ENCODE peak calls at places on chromosomes 11 and 22, in five cellular contexts. N, D, H, A and E are unnamed samples.

GRCh38 chr11:47587733-47588326 is 1.4 kb downstream of the FAM180B start:
- DNase-seq in N (no peak), D (no peak), H (no peak), A (peak; percentile 18), E (no peak)

GRCh38 chr11:93031386-93031785 is 61.9 kb downstream of the MTNR1B start:
- DNase-seq in N (no peak), D (no peak), H (no peak), A (no peak), E (no peak)

GRCh38 chr11:84316866-84317560 is 1030.8 kb upstream of the CCDC90B start:
- DNase-seq in N (no peak), D (no peak), H (no peak), A (no peak), E (no peak)

GRCh38 chr11:7538023-7538422 is 24.2 kb downstream of the PPFIBP2 start:
- DNase-seq in N (no peak), D (no peak), H (no peak), A (no peak), E (no peak)

GRCh38 chr22:23478175-23478574 is 101.9 kb downstream of the IGLL1 start:
- DNase-seq in N (no peak), D (no peak), H (no peak), A (no peak), E (no peak)

GRCh38 chr11:96222102-96222501 is 120.9 kb downstream of the MAML2 start:
- DNase-seq in N (no peak), D (no peak), H (no peak), A (no peak), E (no peak)

GRCh38 chr22:24424901-24425775 is 2.3 kb upstream of the ADORA2A start:
- DNase-seq in N (no peak), D (no peak), H (no peak), A (no peak), E (no peak)

GRCh38 chr22:27097933-27098332 is 440.5 kb downstream of the MIAT start:
- DNase-seq in N (no peak), D (no peak), H (no peak), A (no peak), E (no peak)

GRCh38 chr22:38411016-38411415 is 44.0 kb downstream of the KCNJ4 start:
- DNase-seq in N (no peak), D (no peak), H (no peak), A (no peak), E (no peak)

GRCh38 chr11:76073716-76074115 is 132.6 kb downstream of the WNT11 start:
- DNase-seq in N (no peak), D (no peak), H (no peak), A (no peak), E (no peak)

GRCh38 chr11:75201771-75202170 is 38.8 kb upstream of the TPBGL start:
- DNase-seq in N (no peak), D (no peak), H (no peak), A (no peak), E (no peak)

GRCh38 chr11:20739004-20739612 is 69.7 kb downstream of the NELL1 start:
- DNase-seq in N (no peak), D (no peak), H (no peak), A (no peak), E (no peak)

GRCh38 chr11:96200243-96200642 is 142.8 kb downstream of the MAML2 start:
- DNase-seq in N (no peak), D (no peak), H (no peak), A (no peak), E (no peak)

GRCh38 chr22:47634342-47634741 is 871.9 kb downstream of the TBC1D22A start:
- DNase-seq in N (no peak), D (no peak), H (no peak), A (no peak), E (no peak)

GRCh38 chr11:34331736-34332135 is 26.1 kb downstream of the ABTB2 start:
- DNase-seq in N (no peak), D (no peak), H (no peak), A (no peak), E (no peak)

GRCh38 chr11:32722255-32722654 is 72.2 kb downstream of the CCDC73 start:
- DNase-seq in N (no peak), D (no peak), H (no peak), A (no peak), E (no peak)

GRCh38 chr11:8025816-8026215 is 38.7 kb downstream of the EIF3F start:
- DNase-seq in N (no peak), D (no peak), H (no peak), A (no peak), E (no peak)

DNA sequence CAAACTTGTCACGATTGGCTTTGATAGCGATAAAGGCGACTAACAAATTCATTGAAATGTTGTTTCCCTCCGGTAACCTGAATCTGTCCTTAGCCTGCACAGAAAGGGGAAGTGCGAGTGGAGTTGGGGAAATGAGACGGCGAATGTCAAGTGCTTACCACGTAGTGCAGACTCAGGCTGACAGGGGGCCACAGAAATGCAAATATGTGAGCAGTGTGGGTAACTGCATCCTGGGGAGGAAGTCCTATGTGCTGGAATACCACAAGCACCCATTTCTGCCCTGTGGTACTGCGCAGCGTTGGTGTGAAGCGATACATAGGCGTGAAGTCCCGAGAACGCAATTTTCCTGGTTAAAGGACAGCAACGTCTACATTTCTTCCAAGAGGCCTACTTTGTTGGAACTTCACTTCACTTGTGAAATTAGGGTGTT is 869 bp upstream of the EIF4ENIF1 start:
- DNase-seq in N (peak; percentile 70), D (peak; percentile 9), H (peak; percentile 1), A (peak; percentile 50), E (peak; percentile 49)
- TF ChIP-seq CTCF in N (peak; percentile 34), D (no peak), H (no peak), A (no peak), E (no peak)

DNA sequence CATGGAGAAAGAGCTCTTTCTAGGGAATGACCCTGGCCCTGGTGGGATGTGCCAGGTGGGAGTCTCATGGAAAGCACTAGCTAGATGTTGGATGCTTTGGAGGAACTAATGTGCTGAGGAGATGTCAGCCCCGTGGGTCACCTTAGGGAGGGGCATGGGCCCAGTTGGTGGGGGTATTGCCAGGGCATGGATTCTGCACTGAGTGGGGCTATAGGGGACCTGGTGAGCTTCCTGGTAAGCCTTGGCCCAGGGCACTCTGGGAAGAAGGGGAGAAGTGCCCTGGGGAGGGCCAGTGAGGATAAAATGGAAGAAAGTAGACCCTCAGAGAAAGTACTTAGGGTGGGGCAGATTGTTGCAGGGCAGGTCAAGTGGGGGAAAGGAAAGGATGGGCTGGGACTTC is 65.2 kb upstream of the SORL1-AS1 start:
- DNase-seq in N (no peak), D (no peak), H (no peak), A (no peak), E (no peak)
- TF ChIP-seq CTCF in N (no peak), D (no peak), H (no peak), A (no peak), E (no peak)

GRCh38 chr22:19705181-19705934 is 8.9 kb upstream of the SEPTIN5 start:
- DNase-seq in N (no peak), D (no peak), H (no peak), A (no peak), E (no peak)
- TF ChIP-seq CTCF in N (no peak), D (peak; percentile 38), H (peak; percentile 26), A (no peak), E (no peak)

GRCh38 chr22:18077639-18078328 is at the start of gene PEX26:
- DNase-seq in N (peak; percentile 96), D (peak; percentile 81), H (peak; percentile 81), A (peak; percentile 87), E (peak; percentile 76)
- TF ChIP-seq CTCF in N (no peak), D (no peak), H (peak; percentile 12), A (no peak), E (no peak)

GRCh38 chr11:120196857-120197253 is 14.0 kb upstream of the OAF start:
- DNase-seq in N (no peak), D (no peak), H (no peak), A (no peak), E (no peak)
- TF ChIP-seq CTCF in N (no peak), D (no peak), H (no peak), A (no peak), E (no peak)

GRCh38 chr22:35677460-35678187 is 29.4 kb downstream of the APOL6 start:
- DNase-seq in N (no peak), D (no peak), H (no peak), A (no peak), E (no peak)
- TF ChIP-seq CTCF in N (no peak), D (no peak), H (no peak), A (no peak), E (no peak)